ENCODE peak calls at places on chromosome 12, in four cellular contexts. J is K562, U is A549, H is GM12878. B is an unnamed sample.
A peak's percentile ranks its signal among the peaks of the same experiment; 100 is the strongest.

GRCh38 chr12:95206916-95207315 is 10.4 kb downstream of the FGD6 start:
- DNase-seq in J (no peak), U (no peak), H (no peak), B (no peak)

GRCh38 chr12:28130625-28131598 is 59.3 kb upstream of the CCDC91 start:
- DNase-seq in J (peak; percentile 53), U (peak; percentile 91), H (no peak), B (peak; percentile 9)

GRCh38 chr12:131747771-131748170 is 36.9 kb downstream of the SFSWAP start:
- DNase-seq in J (no peak), U (no peak), H (no peak), B (no peak)

GRCh38 chr12:25301798-25302197 is 51.1 kb upstream of the KRAS start:
- DNase-seq in J (no peak), U (no peak), H (no peak), B (no peak)

GRCh38 chr12:70994217-70994788 is 73.8 kb upstream of the PTPRR start:
- DNase-seq in J (no peak), U (no peak), H (no peak), B (no peak)

GRCh38 chr12:15590180-15590826 is 198.9 kb downstream of the EPS8 start:
- DNase-seq in J (peak; percentile 28), U (peak; percentile 80), H (peak; percentile 46), B (peak; percentile 70)

GRCh38 chr12:7346571-7347225 is 42.8 kb downstream of the ACSM4 start:
- DNase-seq in J (no peak), U (no peak), H (no peak), B (no peak)

GRCh38 chr12:126898562-126898961 is 1368.4 kb upstream of the TMEM132C start:
- DNase-seq in J (no peak), U (no peak), H (no peak), B (no peak)

GRCh38 chr12:76135456-76135855 is 51.0 kb upstream of the NAP1L1 start:
- DNase-seq in J (no peak), U (no peak), H (no peak), B (no peak)

GRCh38 chr12:8697476-8698131 is at the start of gene RIMKLB:
- DNase-seq in J (peak; percentile 79), U (peak; percentile 88), H (no peak), B (no peak)
- TF ChIP-seq EP300 in J (no peak), U (no peak), H (no peak), B (no peak)

GRCh38 chr12:104216461-104217058 is 981 bp downstream of the TXNRD1 start:
- DNase-seq in J (no peak), U (peak; percentile 40), H (no peak), B (no peak)
- TF ChIP-seq HDAC2 in J (no peak), U (peak; percentile 97), H (no peak), B (no peak)

GRCh38 chr12:100114574-100114973 is 28.1 kb downstream of the BLTP3B start:
- DNase-seq in J (no peak), U (no peak), H (no peak), B (no peak)
- TF ChIP-seq JUNB in J (no peak), U (no peak), H (no peak), B (no peak)

DNA sequence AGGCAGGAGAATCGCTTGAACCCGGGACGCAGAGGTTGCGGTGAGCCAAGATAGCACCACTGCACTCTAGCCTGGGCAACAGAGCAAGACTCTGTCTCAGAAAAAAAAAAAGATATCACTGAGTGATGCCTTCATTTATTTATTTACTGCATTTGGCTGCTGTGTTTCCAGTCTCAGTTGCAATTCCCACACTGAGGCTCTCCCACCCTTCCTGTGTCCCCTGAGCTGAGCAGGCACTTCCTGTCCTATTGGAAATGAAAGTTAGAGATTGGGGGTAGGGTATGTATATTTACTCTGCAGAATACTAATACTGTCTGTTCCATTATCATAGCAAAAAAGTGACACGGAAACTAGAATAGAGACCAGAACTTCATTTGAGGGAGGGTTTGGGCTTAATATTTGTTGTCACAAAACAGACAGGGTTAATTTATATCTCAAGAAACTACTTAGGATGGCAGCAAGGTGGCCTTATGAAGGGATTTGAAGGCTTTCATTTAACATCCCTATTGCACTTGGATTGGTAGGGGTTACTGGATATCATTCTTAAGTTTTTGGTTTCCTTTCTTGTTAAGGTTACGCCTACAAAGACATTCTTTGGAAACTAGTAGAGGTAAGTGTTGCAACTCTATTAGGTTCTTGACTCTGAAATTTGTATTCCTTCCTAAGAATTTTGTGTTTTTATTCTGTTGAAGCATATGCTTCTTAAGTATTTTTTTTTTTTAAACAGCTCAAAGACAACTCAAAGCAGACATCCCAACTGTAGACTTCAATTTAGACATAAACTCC is 1.4 kb upstream of the RBMS2 start:
- DNase-seq in J (no peak), U (no peak), H (no peak), B (no peak)
- TF ChIP-seq EP300 in J (no peak), U (no peak), H (no peak), B (no peak)

DNA sequence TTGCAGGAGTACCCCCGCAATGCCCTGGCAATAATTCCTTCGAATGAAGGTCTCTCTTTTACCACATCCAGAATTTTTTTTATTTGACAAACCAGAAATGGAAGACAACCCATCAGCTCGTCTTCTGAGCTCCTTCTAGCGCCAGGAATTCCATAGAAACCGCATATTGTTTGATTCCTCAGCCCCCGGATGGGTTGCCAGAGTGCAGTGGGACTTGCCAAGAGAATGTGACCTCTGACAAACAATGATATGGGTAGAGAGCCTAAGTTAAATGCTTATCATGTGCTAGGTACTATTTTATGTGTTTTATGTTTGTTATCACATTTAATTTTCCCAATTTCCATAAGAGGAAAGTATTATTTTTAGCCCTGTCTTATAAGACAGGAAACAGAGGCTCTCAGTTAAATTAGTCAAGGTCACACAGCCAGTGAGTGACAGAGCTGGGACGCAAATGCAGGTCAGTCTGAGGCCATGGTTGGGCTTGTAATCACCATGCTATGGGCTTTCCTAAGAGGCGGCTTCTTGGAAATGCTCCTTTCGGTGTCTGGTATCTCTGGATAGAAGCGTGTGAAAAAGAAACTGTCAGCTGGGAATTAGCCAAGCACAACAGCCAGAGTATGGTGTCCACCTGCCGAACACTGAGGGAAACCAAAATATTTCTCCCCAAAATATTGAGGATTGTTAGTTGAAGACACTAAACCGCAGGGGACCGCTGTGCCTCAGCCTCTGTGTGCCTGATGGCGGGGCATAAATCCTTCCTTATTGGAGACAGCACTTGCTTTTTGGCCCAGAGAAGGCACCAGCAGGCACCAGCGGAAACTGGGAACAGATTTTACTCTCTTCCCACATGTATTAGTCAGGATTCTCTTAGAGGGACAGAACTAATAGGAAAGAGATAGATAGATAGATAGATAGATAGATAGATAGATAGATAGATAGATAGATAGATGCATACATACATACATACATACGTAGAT is 29.4 kb upstream of the ETFBKMT start:
- DNase-seq in J (no peak), U (no peak), H (no peak), B (no peak)
- TF ChIP-seq HDAC2 in J (no peak), U (no peak), H (no peak), B (no peak)

GRCh38 chr12:4938900-4939299 is 29.2 kb downstream of the KCNA1 start:
- DNase-seq in J (no peak), U (no peak), H (no peak), B (no peak)

GRCh38 chr12:4943938-4944284 is 34.2 kb downstream of the KCNA1 start:
- DNase-seq in J (no peak), U (no peak), H (no peak), B (no peak)

GRCh38 chr12:4943067-4943937 is 33.6 kb downstream of the KCNA1 start:
- DNase-seq in J (no peak), U (no peak), H (peak; percentile 94), B (no peak)

GRCh38 chr12:4934651-4935050 is 24.9 kb downstream of the KCNA1 start:
- DNase-seq in J (no peak), U (no peak), H (no peak), B (no peak)

DNA sequence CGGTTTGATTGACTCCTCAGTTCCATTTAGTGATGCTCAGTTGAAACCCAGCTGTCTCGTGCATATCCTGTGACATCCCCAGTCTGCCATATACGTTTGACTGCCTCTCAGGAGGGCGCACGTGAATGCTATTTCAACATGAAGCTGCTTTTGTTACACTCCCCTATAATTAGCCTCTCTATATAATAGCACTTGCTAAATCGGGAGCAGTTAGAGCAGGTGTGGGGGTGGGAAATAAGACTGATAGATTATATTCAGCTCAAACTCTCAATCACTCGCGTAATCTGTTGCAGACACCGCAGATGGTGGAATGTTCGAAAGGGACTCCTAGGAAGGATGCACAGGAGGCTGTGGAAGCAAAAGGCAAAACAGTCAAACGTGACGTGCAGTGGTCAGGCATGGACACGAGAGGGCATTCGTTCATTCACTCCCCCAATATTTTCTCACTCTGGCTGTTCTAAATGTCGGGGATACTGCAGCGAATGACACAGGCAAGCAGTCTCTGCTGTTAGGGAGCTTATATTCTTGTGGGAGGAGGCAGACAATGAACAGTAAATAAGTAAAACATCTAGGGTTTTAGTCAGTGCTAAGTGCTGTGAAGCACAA is 29.8 kb downstream of the KCNA1 start:
- DNase-seq in J (no peak), U (no peak), H (no peak), B (no peak)
- TF ChIP-seq JUNB in J (no peak), U (no peak), H (no peak), B (no peak)

B was measured in HepG2.